ENCODE peak calls at places on chromosomes 6 and 20, in five cellular contexts. T is H1, C is GM12878, Q is HepG2, E is K562. D is an unnamed sample.

GRCh38 chr6:148761532-148761951 is 14.7 kb downstream of the UST start:
- DNase-seq in T (no peak), C (no peak), Q (no peak), E (no peak), D (no peak)

GRCh38 chr20:49140411-49140810 is 47.7 kb downstream of the STAU1 start:
- DNase-seq in T (no peak), C (no peak), Q (no peak), E (no peak), D (no peak)

GRCh38 chr20:35515949-35516645 is 13.4 kb downstream of the C20orf173 start:
- DNase-seq in T (no peak), C (no peak), Q (no peak), E (no peak), D (no peak)

GRCh38 chr6:135830452-135830851 is 21.0 kb upstream of the PDE7B start:
- DNase-seq in T (no peak), C (no peak), Q (no peak), E (no peak), D (no peak)

GRCh38 chr20:39318911-39319310 is 356.8 kb downstream of the DHX35 start:
- DNase-seq in T (no peak), C (no peak), Q (no peak), E (no peak), D (no peak)

GRCh38 chr6:56837322-56837894 is 117.5 kb upstream of the BEND6 start:
- DNase-seq in T (no peak), C (no peak), Q (no peak), E (no peak), D (no peak)

GRCh38 chr6:654136-654535 is 2.8 kb downstream of the HUS1B start:
- DNase-seq in T (no peak), C (no peak), Q (no peak), E (no peak), D (no peak)

GRCh38 chr20:44770480-44771171 is 25.0 kb downstream of the KCNK15 start:
- DNase-seq in T (no peak), C (no peak), Q (no peak), E (no peak), D (no peak)

GRCh38 chr20:64226686-64227576 is 28.6 kb upstream of the PCMTD2 start:
- DNase-seq in T (no peak), C (no peak), Q (no peak), E (no peak), D (no peak)

GRCh38 chr6:55250400-55250799 is 76.1 kb downstream of the HCRTR2 start:
- DNase-seq in T (no peak), C (no peak), Q (no peak), E (no peak), D (no peak)

GRCh38 chr20:25532015-25532751 is 53.1 kb downstream of the NINL start:
- DNase-seq in T (peak), C (no peak), Q (peak), E (no peak), D (no peak)

GRCh38 chr20:46903256-46903655 is 8.6 kb downstream of the EYA2 start:
- DNase-seq in T (no peak), C (no peak), Q (no peak), E (no peak), D (no peak)

DNA sequence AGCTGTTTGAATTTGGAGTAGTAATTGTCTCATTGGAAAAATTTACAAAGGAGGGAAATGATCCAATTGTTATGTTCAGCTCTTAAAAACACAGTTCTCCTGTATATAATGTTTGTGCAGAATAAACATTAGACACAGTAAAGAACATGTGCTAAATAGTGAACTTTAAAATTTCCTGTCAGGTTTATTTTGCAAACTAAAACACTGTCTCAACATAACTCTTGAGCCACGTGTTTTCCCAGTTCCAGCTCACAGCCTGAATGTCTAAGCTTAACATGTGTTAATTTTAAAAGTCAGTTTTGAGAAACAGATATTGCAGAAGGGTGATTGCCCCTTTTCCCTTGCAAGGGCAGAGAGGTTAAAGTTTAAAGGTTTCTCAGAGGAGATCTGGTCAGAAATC is 20.6 kb downstream of the EPHA7 start:
- DNase-seq in T (no peak), C (no peak), Q (no peak), E (no peak), D (no peak)
- TF ChIP-seq TAF1 in T (no peak), C (no peak), Q (no peak), E (no peak), D (no peak)

GRCh38 chr20:20410678-20411077 is 42.8 kb downstream of the INSM1 start:
- DNase-seq in T (no peak), C (no peak), Q (no peak), E (no peak), D (no peak)
- TF ChIP-seq POLR2AphosphoS5 in T (no peak), C (no peak), Q (no peak), E (no peak), D (no peak)

DNA sequence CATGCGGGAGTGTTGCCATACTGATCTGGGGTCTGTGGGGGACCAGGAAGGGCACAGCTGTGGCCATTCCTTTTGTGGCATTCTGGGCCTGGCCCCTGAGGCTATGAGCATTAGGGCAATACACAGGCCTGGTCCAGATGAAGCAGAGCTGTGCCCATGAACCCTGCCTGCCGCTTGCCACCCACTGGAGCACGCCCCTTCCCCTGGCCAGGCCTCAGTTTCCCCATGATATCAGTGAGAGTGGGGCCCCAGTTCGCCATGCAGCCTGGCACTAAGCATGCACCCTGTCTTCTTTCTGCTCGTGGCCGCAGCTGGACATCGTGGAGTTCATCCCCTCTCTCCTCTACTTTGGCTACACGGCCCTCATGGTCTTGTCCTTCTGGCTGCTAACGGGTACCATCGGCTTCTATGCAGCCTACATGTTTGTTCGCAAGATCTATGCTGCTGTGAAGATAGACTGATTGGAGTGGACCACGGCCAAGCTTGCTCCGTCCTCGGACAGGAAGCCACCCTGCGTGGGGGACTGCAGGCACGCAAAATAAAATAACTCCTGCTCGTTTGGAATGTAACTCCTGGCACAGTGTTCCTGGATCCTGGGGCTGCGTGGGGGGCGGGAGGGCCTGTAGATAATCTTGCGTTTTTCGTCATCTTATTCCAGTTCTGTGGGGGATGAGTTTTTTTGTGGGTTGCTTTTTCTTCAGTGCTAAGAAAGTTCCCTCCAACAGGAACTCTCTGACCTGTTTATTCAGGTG is 42.4 kb downstream of the PLAGL2 start:
- DNase-seq in T (no peak), C (no peak), Q (no peak), E (no peak), D (no peak)
- TF ChIP-seq TAF1 in T (no peak), C (no peak), Q (no peak), E (no peak), D (no peak)

GRCh38 chr6:38552136-38552535 is 87.6 kb downstream of the BTBD9 start:
- DNase-seq in T (no peak), C (peak), Q (no peak), E (no peak), D (peak)

GRCh38 chr6:38554700-38555413 is 84.9 kb downstream of the BTBD9 start:
- DNase-seq in T (no peak), C (no peak), Q (no peak), E (no peak), D (no peak)

GRCh38 chr6:38549795-38550194 is 89.9 kb downstream of the BTBD9 start:
- DNase-seq in T (no peak), C (no peak), Q (no peak), E (no peak), D (no peak)

GRCh38 chr6:38549180-38549579 is 90.5 kb downstream of the BTBD9 start:
- DNase-seq in T (no peak), C (no peak), Q (no peak), E (no peak), D (no peak)

GRCh38 chr6:38554014-38554413 is 85.7 kb downstream of the BTBD9 start:
- DNase-seq in T (no peak), C (no peak), Q (no peak), E (no peak), D (no peak)
- TF ChIP-seq POLR2AphosphoS5 in T (no peak), C (no peak), Q (no peak), E (no peak), D (no peak)

D was measured in GM12891.